ENCODE peak calls at places on chromosomes 4 and X, in seven cellular contexts. One of them, this sample, is unnamed.
A peak's percentile ranks its signal among the peaks of the same experiment; 100 is the strongest.

GRCh38 chr4:125741825-125742452 is 427.2 kb downstream of the FAT4 start:
- DNase-seq in left lung: no peak
- DNase-seq in neural progenitor cell: no peak
- DNase-seq in aorta: no peak
- DNase-seq in OCI-LY7: peak; percentile 7
- DNase-seq in brain microvascular endothelial cell: no peak
- DNase-seq in keratinocyte: no peak
- DNase-seq in this sample: no peak

GRCh38 chr4:4869380-4869723 is 9.9 kb downstream of the MSX1 start:
- DNase-seq in aorta: no peak
- DNase-seq in neural progenitor cell: peak; percentile 39
- DNase-seq in keratinocyte: no peak
- DNase-seq in brain microvascular endothelial cell: no peak
- DNase-seq in OCI-LY7: no peak
- DNase-seq in left lung: no peak
- DNase-seq in this sample: no peak

GRCh38 chr4:37793562-37793961 is 32.9 kb upstream of the PGM2 start:
- DNase-seq in aorta: no peak
- DNase-seq in left lung: no peak
- DNase-seq in OCI-LY7: peak; percentile 39
- DNase-seq in keratinocyte: no peak
- DNase-seq in neural progenitor cell: peak; percentile 17
- DNase-seq in brain microvascular endothelial cell: peak; percentile 13
- DNase-seq in this sample: no peak

GRCh38 chr4:102620697-102621497 is 119.7 kb downstream of the NFKB1 start:
- DNase-seq in neural progenitor cell: peak; percentile 20
- DNase-seq in keratinocyte: no peak
- DNase-seq in aorta: no peak
- DNase-seq in left lung: no peak
- DNase-seq in OCI-LY7: peak; percentile 59
- DNase-seq in brain microvascular endothelial cell: peak; percentile 80
- DNase-seq in this sample: no peak

GRCh38 chrX:68660746-68661145 is 13.3 kb downstream of the STARD8 start:
- DNase-seq in left lung: no peak
- DNase-seq in keratinocyte: no peak
- DNase-seq in neural progenitor cell: no peak
- DNase-seq in OCI-LY7: no peak
- DNase-seq in brain microvascular endothelial cell: no peak
- DNase-seq in aorta: no peak
- DNase-seq in this sample: no peak

GRCh38 chrX:10062352-10062751 is 94.4 kb upstream of the CLCN4 start:
- DNase-seq in left lung: no peak
- DNase-seq in brain microvascular endothelial cell: no peak
- DNase-seq in neural progenitor cell: no peak
- DNase-seq in keratinocyte: no peak
- DNase-seq in aorta: no peak
- DNase-seq in OCI-LY7: no peak
- DNase-seq in this sample: no peak

GRCh38 chrX:41889317-41890025 is 33.9 kb downstream of the CASK start:
- DNase-seq in keratinocyte: no peak
- DNase-seq in neural progenitor cell: no peak
- DNase-seq in OCI-LY7: no peak
- DNase-seq in left lung: no peak
- DNase-seq in brain microvascular endothelial cell: no peak
- DNase-seq in aorta: no peak
- DNase-seq in this sample: no peak

GRCh38 chr4:105490523-105490922 is 16.7 kb upstream of the PPA2 start:
- DNase-seq in keratinocyte: no peak
- DNase-seq in aorta: no peak
- DNase-seq in brain microvascular endothelial cell: no peak
- DNase-seq in OCI-LY7: no peak
- DNase-seq in left lung: no peak
- DNase-seq in neural progenitor cell: no peak
- DNase-seq in this sample: no peak

GRCh38 chrX:14753436-14753835 is 119.4 kb downstream of the FANCB start:
- DNase-seq in neural progenitor cell: peak; percentile 11
- DNase-seq in keratinocyte: no peak
- DNase-seq in aorta: no peak
- DNase-seq in brain microvascular endothelial cell: no peak
- DNase-seq in left lung: no peak
- DNase-seq in OCI-LY7: no peak
- DNase-seq in this sample: no peak

GRCh38 chrX:20317873-20318272 is 51.2 kb upstream of the RPS6KA3 start:
- DNase-seq in left lung: no peak
- DNase-seq in neural progenitor cell: no peak
- DNase-seq in OCI-LY7: no peak
- DNase-seq in keratinocyte: no peak
- DNase-seq in aorta: no peak
- DNase-seq in brain microvascular endothelial cell: no peak
- DNase-seq in this sample: no peak

GRCh38 chr4:139142980-139143379 is 34.0 kb downstream of the ELF2 start:
- DNase-seq in aorta: no peak
- DNase-seq in brain microvascular endothelial cell: no peak
- DNase-seq in OCI-LY7: peak; percentile 65
- DNase-seq in keratinocyte: no peak
- DNase-seq in neural progenitor cell: no peak
- DNase-seq in left lung: no peak
- DNase-seq in this sample: no peak

GRCh38 chr4:127181001-127181400 is 451.8 kb upstream of the INTU start:
- DNase-seq in left lung: no peak
- DNase-seq in neural progenitor cell: no peak
- DNase-seq in brain microvascular endothelial cell: no peak
- DNase-seq in OCI-LY7: no peak
- DNase-seq in aorta: no peak
- DNase-seq in keratinocyte: no peak
- DNase-seq in this sample: no peak

GRCh38 chr4:187996502-187997177 is 1.1 kb downstream of the ZFP42 start:
- DNase-seq in keratinocyte: no peak
- DNase-seq in left lung: no peak
- DNase-seq in aorta: no peak
- DNase-seq in neural progenitor cell: peak; percentile 69
- DNase-seq in OCI-LY7: no peak
- DNase-seq in brain microvascular endothelial cell: no peak
- DNase-seq in this sample: no peak

GRCh38 chr4:28772066-28772465 is 1911.4 kb downstream of the STIM2 start:
- DNase-seq in OCI-LY7: no peak
- DNase-seq in left lung: no peak
- DNase-seq in keratinocyte: no peak
- DNase-seq in brain microvascular endothelial cell: peak; percentile 77
- DNase-seq in aorta: no peak
- DNase-seq in neural progenitor cell: no peak
- DNase-seq in this sample: no peak

GRCh38 chr4:168923526-168924194 is 86.4 kb downstream of the CBR4 start:
- DNase-seq in keratinocyte: no peak
- DNase-seq in aorta: no peak
- DNase-seq in left lung: no peak
- DNase-seq in brain microvascular endothelial cell: peak; percentile 71
- DNase-seq in neural progenitor cell: peak; percentile 82
- DNase-seq in OCI-LY7: peak; percentile 66
- DNase-seq in this sample: no peak

GRCh38 chr4:24002641-24002966 is 112.8 kb upstream of the PPARGC1A start:
- DNase-seq in brain microvascular endothelial cell: no peak
- DNase-seq in aorta: no peak
- DNase-seq in neural progenitor cell: no peak
- DNase-seq in OCI-LY7: no peak
- DNase-seq in left lung: no peak
- DNase-seq in keratinocyte: no peak
- DNase-seq in this sample: no peak

GRCh38 chr4:124931050-124931449 is 218.5 kb upstream of the ANKRD50 start:
- DNase-seq in keratinocyte: no peak
- DNase-seq in aorta: no peak
- DNase-seq in OCI-LY7: no peak
- DNase-seq in neural progenitor cell: no peak
- DNase-seq in brain microvascular endothelial cell: peak; percentile 51
- DNase-seq in left lung: no peak
- DNase-seq in this sample: no peak

GRCh38 chrX:129721870-129722269 is 16.9 kb upstream of the XPNPEP2 start:
- DNase-seq in keratinocyte: no peak
- DNase-seq in OCI-LY7: no peak
- DNase-seq in aorta: no peak
- DNase-seq in neural progenitor cell: no peak
- DNase-seq in left lung: no peak
- DNase-seq in brain microvascular endothelial cell: no peak
- DNase-seq in this sample: no peak

GRCh38 chr4:159305129-159305528 is 202.2 kb downstream of the RAPGEF2 start:
- DNase-seq in left lung: no peak
- DNase-seq in brain microvascular endothelial cell: no peak
- DNase-seq in aorta: no peak
- DNase-seq in keratinocyte: no peak
- DNase-seq in OCI-LY7: no peak
- DNase-seq in neural progenitor cell: no peak
- DNase-seq in this sample: no peak

GRCh38 chr4:169051936-169052335 is 41.9 kb upstream of the CBR4 start:
- DNase-seq in aorta: no peak
- DNase-seq in neural progenitor cell: no peak
- DNase-seq in brain microvascular endothelial cell: no peak
- DNase-seq in OCI-LY7: no peak
- DNase-seq in keratinocyte: no peak
- DNase-seq in left lung: no peak
- DNase-seq in this sample: no peak

DNA sequence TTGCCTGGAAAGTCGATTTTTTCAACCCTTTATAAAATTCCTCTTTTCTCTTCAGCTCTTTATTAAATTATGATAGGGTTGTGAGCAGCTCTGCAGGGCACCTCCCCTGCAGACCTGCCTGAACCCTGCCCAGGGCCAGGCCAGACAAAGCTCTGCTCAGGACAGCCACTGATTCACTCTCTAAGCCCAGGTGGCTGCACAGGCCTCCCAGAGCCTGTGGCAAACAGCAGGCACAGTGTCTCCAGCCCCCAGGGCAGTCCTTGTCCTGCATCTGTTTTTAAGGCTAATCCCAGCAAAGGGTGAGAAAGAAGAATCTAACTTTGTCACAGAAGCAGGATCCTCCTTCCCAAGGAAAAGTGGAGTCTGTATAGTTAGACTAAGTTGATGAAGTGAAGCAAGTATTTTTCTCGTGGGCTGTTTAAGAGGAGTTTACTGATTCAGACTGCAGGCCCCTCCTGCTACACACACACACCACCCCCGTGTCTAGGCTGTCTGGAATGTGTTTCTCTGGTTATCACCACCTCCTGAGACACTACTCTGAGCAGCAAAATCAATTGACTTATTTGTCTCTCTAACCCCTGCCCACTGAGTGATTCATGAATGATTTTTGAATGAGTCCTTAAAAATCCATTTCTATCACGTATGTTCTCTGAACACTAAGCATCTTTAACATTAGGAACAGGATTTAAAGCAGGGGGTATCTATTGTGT is 101.7 kb downstream of the CHIC2 start:
- DNase-seq in aorta: no peak
- DNase-seq in brain microvascular endothelial cell: peak; percentile 87
- DNase-seq in OCI-LY7: no peak
- DNase-seq in neural progenitor cell: peak; percentile 57
- DNase-seq in keratinocyte: peak; percentile 60
- DNase-seq in left lung: no peak
- DNase-seq in this sample: peak; percentile 62
- H3K27ac ChIP-seq in aorta: no peak overlapping the region
- H3K27ac ChIP-seq in brain microvascular endothelial cell: peak overlapping the region; percentile 36
- H3K27ac ChIP-seq in OCI-LY7: peak overlapping the region; percentile 46
- H3K27ac ChIP-seq in neural progenitor cell: no peak overlapping the region
- H3K27ac ChIP-seq in keratinocyte: peak overlapping the region; percentile 58
- H3K27ac ChIP-seq in left lung: no peak overlapping the region
- H3K27ac ChIP-seq in this sample: peak overlapping the region; percentile 62

GRCh38 chr4:183430317-183430986 is 14.0 kb upstream of the CDKN2AIP start:
- DNase-seq in neural progenitor cell: peak; percentile 77
- DNase-seq in left lung: no peak
- DNase-seq in brain microvascular endothelial cell: no peak
- DNase-seq in aorta: no peak
- DNase-seq in keratinocyte: no peak
- DNase-seq in OCI-LY7: peak; percentile 37
- DNase-seq in this sample: no peak
- H3K27ac ChIP-seq in neural progenitor cell: peak overlapping the region; percentile 54
- H3K27ac ChIP-seq in left lung: no peak overlapping the region
- H3K27ac ChIP-seq in brain microvascular endothelial cell: no peak overlapping the region
- H3K27ac ChIP-seq in aorta: no peak overlapping the region
- H3K27ac ChIP-seq in keratinocyte: no peak overlapping the region
- H3K27ac ChIP-seq in OCI-LY7: no peak overlapping the region
- H3K27ac ChIP-seq in this sample: no peak overlapping the region

DNA sequence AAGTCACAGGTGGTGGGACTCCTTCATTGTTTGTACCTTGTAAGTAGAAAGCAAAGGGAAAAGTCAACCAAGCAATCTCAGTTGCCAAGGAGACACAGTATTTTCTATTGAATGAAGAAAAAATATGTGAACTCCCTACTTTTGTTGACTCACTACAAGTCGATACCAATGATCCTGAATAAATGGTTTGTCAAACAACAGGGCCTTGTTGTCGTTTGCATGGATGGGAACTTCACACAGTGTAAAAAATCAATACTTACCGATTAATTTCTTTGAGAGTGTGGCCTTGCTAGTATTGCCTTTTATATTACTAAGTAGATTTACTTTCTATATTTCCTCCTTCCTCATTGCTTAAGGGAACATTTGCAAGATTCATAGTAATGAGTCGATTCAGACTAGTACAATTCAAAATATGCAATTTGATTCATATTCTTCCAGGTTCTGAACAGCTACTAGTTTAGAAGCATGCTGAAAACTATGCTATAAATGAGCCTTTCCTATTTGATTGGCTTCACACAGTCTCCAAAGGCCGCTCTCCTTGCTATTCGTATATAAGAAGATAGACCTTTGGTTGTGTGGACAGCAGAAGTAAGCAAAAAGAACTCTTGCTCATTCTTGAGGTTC is 108.0 kb downstream of the ZNF330 start:
- DNase-seq in neural progenitor cell: no peak
- DNase-seq in keratinocyte: no peak
- DNase-seq in OCI-LY7: no peak
- DNase-seq in left lung: no peak
- DNase-seq in brain microvascular endothelial cell: no peak
- DNase-seq in aorta: no peak
- DNase-seq in this sample: no peak
- H3K27ac ChIP-seq in neural progenitor cell: no peak overlapping the region
- H3K27ac ChIP-seq in keratinocyte: no peak overlapping the region
- H3K27ac ChIP-seq in OCI-LY7: no peak overlapping the region
- H3K27ac ChIP-seq in left lung: no peak overlapping the region
- H3K27ac ChIP-seq in brain microvascular endothelial cell: no peak overlapping the region
- H3K27ac ChIP-seq in aorta: no peak overlapping the region
- H3K27ac ChIP-seq in this sample: peak overlapping the region; percentile 78

GRCh38 chr4:111761531-111761930 is 383.7 kb upstream of the FAM241A start:
- DNase-seq in brain microvascular endothelial cell: no peak
- DNase-seq in neural progenitor cell: peak; percentile 11
- DNase-seq in keratinocyte: no peak
- DNase-seq in OCI-LY7: no peak
- DNase-seq in aorta: no peak
- DNase-seq in left lung: no peak
- DNase-seq in this sample: no peak

GRCh38 chr4:111754003-111754402 is 391.3 kb upstream of the FAM241A start:
- DNase-seq in keratinocyte: no peak
- DNase-seq in left lung: no peak
- DNase-seq in aorta: no peak
- DNase-seq in brain microvascular endothelial cell: no peak
- DNase-seq in neural progenitor cell: no peak
- DNase-seq in OCI-LY7: no peak
- DNase-seq in this sample: no peak

DNA sequence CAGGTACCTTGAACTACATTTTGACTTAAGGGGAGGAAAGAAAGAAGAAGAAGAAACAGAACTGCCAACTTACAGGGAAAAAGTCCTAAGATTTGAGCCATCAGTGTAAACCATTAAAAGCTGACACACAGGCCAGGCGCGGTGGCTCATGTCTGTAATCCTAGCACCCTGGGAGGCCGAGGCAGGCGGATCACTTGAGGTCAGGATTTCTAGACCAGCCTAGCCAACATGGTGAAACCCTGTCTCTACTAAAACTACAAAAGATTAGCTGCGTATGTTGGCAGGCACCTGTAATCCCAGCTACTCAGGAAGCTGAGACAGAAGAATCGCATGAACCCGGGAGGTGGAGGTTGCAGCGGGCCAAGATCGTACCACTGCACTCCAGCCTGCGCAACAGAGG is 389.7 kb upstream of the FAM241A start:
- DNase-seq in aorta: no peak
- DNase-seq in brain microvascular endothelial cell: no peak
- DNase-seq in neural progenitor cell: peak; percentile 9
- DNase-seq in OCI-LY7: no peak
- DNase-seq in left lung: peak; percentile 41
- DNase-seq in keratinocyte: no peak
- DNase-seq in this sample: no peak
- H3K27ac ChIP-seq in aorta: no peak overlapping the region
- H3K27ac ChIP-seq in brain microvascular endothelial cell: no peak overlapping the region
- H3K27ac ChIP-seq in neural progenitor cell: no peak overlapping the region
- H3K27ac ChIP-seq in OCI-LY7: no peak overlapping the region
- H3K27ac ChIP-seq in left lung: no peak overlapping the region
- H3K27ac ChIP-seq in keratinocyte: no peak overlapping the region
- H3K27ac ChIP-seq in this sample: no peak overlapping the region

This sample was measured in epithelial cell of prostate.